ENCODE peak calls at places on chromosomes 11 and 22, in four cellular contexts. Q, V, E and Z are unnamed samples.
A peak's percentile ranks its signal among the peaks of the same experiment; 100 is the strongest.

GRCh38 chr22:45720875-45721378 is 49.3 kb downstream of the ATXN10 start:
- DNase-seq in Q (no peak), E (no peak), V (no peak), Z (no peak)

GRCh38 chr11:1119282-1120146 is 38.2 kb upstream of the MUC5AC start:
- DNase-seq in Q (no peak), E (no peak), V (no peak), Z (no peak)

GRCh38 chr22:24822471-24822870 is 16.5 kb downstream of the SGSM1 start:
- DNase-seq in V (no peak), E (no peak), Q (no peak), Z (no peak)

GRCh38 chr11:95284057-95285052 is 53.4 kb upstream of the SESN3 start:
- DNase-seq in Q (no peak), E (no peak), V (no peak), Z (no peak)

GRCh38 chr11:76159303-76159937 is 46.9 kb downstream of the WNT11 start:
- DNase-seq in Q (no peak), V (no peak), E (no peak), Z (no peak)

GRCh38 chr11:86919557-86920210 is 35.5 kb downstream of the FZD4 start:
- DNase-seq in V (peak; percentile 81), E (no peak), Q (no peak), Z (no peak)

GRCh38 chr11:4606231-4607015 is 1.6 kb downstream of the TRIM68 start:
- DNase-seq in E (no peak), Q (no peak), V (peak; percentile 8), Z (no peak)

GRCh38 chr11:31818874-31819331 is 7.8 kb upstream of the PAX6 start:
- DNase-seq in Q (no peak), V (no peak), E (no peak), Z (no peak)

GRCh38 chr22:38866399-38867123 is 5.5 kb downstream of the CBX6 start:
- DNase-seq in V (no peak), E (peak; percentile 15), Q (no peak), Z (peak; percentile 58)

GRCh38 chr11:132576706-132577105 is 955.6 kb downstream of the OPCML start:
- DNase-seq in V (peak; percentile 97), Q (no peak), E (no peak), Z (no peak)